ENCODE peak calls at places on chromosome 12, in nine cellular contexts. H, I, R, B, W, U, O, T and X are unnamed samples.

GRCh38 chr12:103858953-103859601 is 18.0 kb upstream of the NT5DC3 start:
- DNase-seq in H (peak), U (peak), B (no peak), O (no peak), W (peak), T (no peak), I (peak), R (peak), X (peak)

GRCh38 chr12:105281694-105282049 is 45.7 kb upstream of the APPL2 start:
- DNase-seq in T (no peak), W (no peak), O (no peak), I (no peak), U (peak), H (no peak), B (no peak), R (no peak), X (no peak)

GRCh38 chr12:52681551-52682380 is 1.6 kb upstream of the KRT1 start:
- DNase-seq in U (no peak), B (no peak), W (no peak), T (no peak), R (no peak), I (no peak), H (no peak), O (no peak), X (no peak)

GRCh38 chr12:20272801-20273200 is 95.5 kb upstream of the PDE3A start:
- DNase-seq in I (peak), H (no peak), T (no peak), W (peak), O (no peak), U (no peak), B (no peak), R (no peak), X (no peak)

GRCh38 chr12:62146323-62146722 is 113.9 kb upstream of the USP15 start:
- DNase-seq in U (no peak), R (no peak), I (no peak), B (no peak), T (no peak), O (no peak), W (no peak), H (no peak), X (no peak)

GRCh38 chr12:121784460-121784859 is 9.0 kb downstream of the RHOF start:
- DNase-seq in W (peak), R (peak), T (no peak), I (no peak), U (peak), H (no peak), O (no peak), B (no peak), X (peak)

GRCh38 chr12:120834489-120835303 is 69.5 kb downstream of the SPPL3 start:
- DNase-seq in R (no peak), T (no peak), U (no peak), W (no peak), I (no peak), H (no peak), B (no peak), O (no peak), X (no peak)

GRCh38 chr12:87952850-87953249 is 76.4 kb downstream of the C12orf50 start:
- DNase-seq in W (peak), U (no peak), B (no peak), T (no peak), I (peak), R (no peak), H (no peak), O (no peak), X (peak)

GRCh38 chr12:68648179-68648578 is 37.5 kb downstream of the RAP1B start:
- DNase-seq in W (no peak), O (no peak), T (no peak), B (no peak), R (no peak), U (no peak), H (no peak), I (no peak), X (no peak)

GRCh38 chr12:68118096-68118755 is 41.3 kb downstream of the IFNG start:
- DNase-seq in O (peak), U (no peak), T (no peak), I (no peak), H (no peak), B (no peak), W (no peak), R (no peak), X (no peak)

GRCh38 chr12:55060470-55060869 is 40.7 kb downstream of the NEUROD4 start:
- DNase-seq in I (no peak), H (no peak), U (no peak), O (no peak), T (peak), W (no peak), R (peak), B (no peak), X (no peak)

GRCh38 chr12:104756901-104757300 is 201.2 kb downstream of the SLC41A2 start:
- DNase-seq in R (no peak), B (no peak), I (no peak), T (no peak), U (no peak), O (no peak), W (no peak), H (no peak), X (no peak)

GRCh38 chr12:93978553-93978952 is 169.8 kb upstream of the PLXNC1 start:
- DNase-seq in W (peak), H (no peak), U (peak), T (no peak), B (no peak), O (no peak), R (peak), I (peak), X (peak)

GRCh38 chr12:80470403-80470802 is 26.4 kb downstream of the PTPRQ start:
- DNase-seq in H (no peak), B (no peak), I (no peak), O (peak), U (no peak), T (no peak), W (no peak), R (no peak), X (no peak)